ENCODE peak calls at places on chromosomes 3 and 15, in four cellular contexts. One of them, this sample, is unnamed.

GRCh38 chr3:141686477-141687280 is 51.4 kb upstream of the RNF7 start:
- DNase-seq in pancreas: peak; percentile 20
- DNase-seq in mammary epithelial cell: peak; percentile 53
- DNase-seq in heart left ventricle: peak; percentile 73
- DNase-seq in this sample: peak; percentile 47

GRCh38 chr3:109336272-109336957 is 931 bp downstream of the DPPA4 start:
- DNase-seq in pancreas: no peak
- DNase-seq in mammary epithelial cell: no peak
- DNase-seq in heart left ventricle: no peak
- DNase-seq in this sample: peak; percentile 6

GRCh38 chr3:10957976-10958749 is 34.4 kb upstream of the SLC6A1 start:
- DNase-seq in pancreas: no peak
- DNase-seq in mammary epithelial cell: no peak
- DNase-seq in heart left ventricle: peak; percentile 42
- DNase-seq in this sample: no peak

GRCh38 chr3:150286390-150287147 is 121.5 kb upstream of the TSC22D2 start:
- DNase-seq in pancreas: peak; percentile 17
- DNase-seq in mammary epithelial cell: peak; percentile 56
- DNase-seq in heart left ventricle: no peak
- DNase-seq in this sample: peak; percentile 64

GRCh38 chr3:36362216-36362615 is 18.1 kb upstream of the STAC start:
- DNase-seq in pancreas: no peak
- DNase-seq in mammary epithelial cell: peak; percentile 56
- DNase-seq in heart left ventricle: no peak
- DNase-seq in this sample: peak; percentile 29

GRCh38 chr15:43293402-43293801 is 26.7 kb upstream of the TGM5 start:
- DNase-seq in pancreas: peak; percentile 27
- DNase-seq in mammary epithelial cell: no peak
- DNase-seq in heart left ventricle: no peak
- DNase-seq in this sample: no peak

GRCh38 chr3:171204942-171205341 is 178.4 kb upstream of the SLC2A2 start:
- DNase-seq in pancreas: no peak
- DNase-seq in mammary epithelial cell: no peak
- DNase-seq in heart left ventricle: no peak
- DNase-seq in this sample: no peak

GRCh38 chr15:73981761-73982222 is 10.3 kb downstream of the STOML1 start:
- DNase-seq in pancreas: no peak
- DNase-seq in mammary epithelial cell: peak; percentile 79
- DNase-seq in heart left ventricle: no peak
- DNase-seq in this sample: peak; percentile 70

GRCh38 chr15:82919231-82919886 is 33.2 kb downstream of the HOMER2 start:
- DNase-seq in pancreas: peak; percentile 95
- DNase-seq in mammary epithelial cell: peak; percentile 81
- DNase-seq in heart left ventricle: peak; percentile 27
- DNase-seq in this sample: no peak

GRCh38 chr3:182793663-182794454 is 555 bp downstream of the ATP11B start:
- DNase-seq in pancreas: peak; percentile 45
- DNase-seq in mammary epithelial cell: peak; percentile 60
- DNase-seq in heart left ventricle: peak; percentile 40
- DNase-seq in this sample: peak; percentile 38

GRCh38 chr3:10581251-10581650 is 75.9 kb upstream of the ATP2B2 start:
- DNase-seq in pancreas: no peak
- DNase-seq in mammary epithelial cell: no peak
- DNase-seq in heart left ventricle: no peak
- DNase-seq in this sample: no peak